ENCODE peak calls at places on chromosomes 1 and 21, in eight cellular contexts. One of them, this sample, is unnamed.

GRCh38 chr1:205834751-205835150 is 15.2 kb downstream of the PM20D1 start:
- DNase-seq in transverse colon: peak; percentile 42
- DNase-seq in endothelial cell of umbilical vein: peak; percentile 7
- DNase-seq in sigmoid colon: no peak
- DNase-seq in H1: no peak
- DNase-seq in K562: no peak
- DNase-seq in Panc1: no peak
- DNase-seq in upper lobe of left lung: no peak
- DNase-seq in this sample: no peak

GRCh38 chr1:212557739-212558664 is 50.6 kb upstream of the ATF3 start:
- DNase-seq in transverse colon: peak; percentile 73
- DNase-seq in endothelial cell of umbilical vein: peak; percentile 19
- DNase-seq in sigmoid colon: peak; percentile 80
- DNase-seq in H1: no peak
- DNase-seq in K562: peak; percentile 89
- DNase-seq in Panc1: no peak
- DNase-seq in upper lobe of left lung: peak; percentile 94
- DNase-seq in this sample: peak; percentile 88

GRCh38 chr21:42214081-42214750 is 4.7 kb upstream of the ABCG1 start:
- DNase-seq in transverse colon: no peak
- DNase-seq in endothelial cell of umbilical vein: no peak
- DNase-seq in sigmoid colon: no peak
- DNase-seq in H1: no peak
- DNase-seq in K562: no peak
- DNase-seq in Panc1: no peak
- DNase-seq in upper lobe of left lung: no peak
- DNase-seq in this sample: peak; percentile 74

GRCh38 chr1:156583821-156584622 is 4.5 kb downstream of the TTC24 start:
- DNase-seq in transverse colon: peak; percentile 86
- DNase-seq in endothelial cell of umbilical vein: peak; percentile 82
- DNase-seq in sigmoid colon: peak; percentile 87
- DNase-seq in H1: no peak
- DNase-seq in K562: peak; percentile 81
- DNase-seq in Panc1: no peak
- DNase-seq in upper lobe of left lung: no peak
- DNase-seq in this sample: peak; percentile 84

GRCh38 chr21:29656504-29657227 is 283.1 kb downstream of the GRIK1 start:
- DNase-seq in transverse colon: no peak
- DNase-seq in endothelial cell of umbilical vein: peak; percentile 91
- DNase-seq in sigmoid colon: no peak
- DNase-seq in H1: no peak
- DNase-seq in K562: peak; percentile 63
- DNase-seq in Panc1: peak; percentile 36
- DNase-seq in upper lobe of left lung: no peak
- DNase-seq in this sample: no peak

GRCh38 chr1:202343652-202344349 is 2.1 kb upstream of the UBE2T start:
- DNase-seq in transverse colon: no peak
- DNase-seq in endothelial cell of umbilical vein: peak; percentile 40
- DNase-seq in sigmoid colon: no peak
- DNase-seq in H1: no peak
- DNase-seq in K562: peak; percentile 45
- DNase-seq in Panc1: no peak
- DNase-seq in upper lobe of left lung: no peak
- DNase-seq in this sample: no peak

GRCh38 chr1:213371769-213372619 is 321.0 kb downstream of the RPS6KC1 start:
- DNase-seq in transverse colon: no peak
- DNase-seq in endothelial cell of umbilical vein: no peak
- DNase-seq in sigmoid colon: no peak
- DNase-seq in H1: no peak
- DNase-seq in K562: no peak
- DNase-seq in Panc1: no peak
- DNase-seq in upper lobe of left lung: peak; percentile 32
- DNase-seq in this sample: no peak

GRCh38 chr1:155300024-155300423 is 1.2 kb downstream of the PKLR start:
- DNase-seq in transverse colon: no peak
- DNase-seq in endothelial cell of umbilical vein: no peak
- DNase-seq in sigmoid colon: no peak
- DNase-seq in H1: no peak
- DNase-seq in K562: no peak
- DNase-seq in Panc1: no peak
- DNase-seq in upper lobe of left lung: peak; percentile 55
- DNase-seq in this sample: no peak

GRCh38 chr21:41678944-41679343 is 87.9 kb downstream of the RIPK4 start:
- DNase-seq in transverse colon: peak; percentile 96
- DNase-seq in endothelial cell of umbilical vein: peak; percentile 83
- DNase-seq in sigmoid colon: peak; percentile 92
- DNase-seq in H1: peak; percentile 82
- DNase-seq in K562: peak; percentile 95
- DNase-seq in Panc1: peak; percentile 94
- DNase-seq in upper lobe of left lung: no peak
- DNase-seq in this sample: peak; percentile 96

GRCh38 chr1:213376862-213377372 is 325.9 kb downstream of the RPS6KC1 start:
- DNase-seq in transverse colon: no peak
- DNase-seq in endothelial cell of umbilical vein: peak; percentile 6
- DNase-seq in sigmoid colon: no peak
- DNase-seq in H1: no peak
- DNase-seq in K562: no peak
- DNase-seq in Panc1: no peak
- DNase-seq in upper lobe of left lung: no peak
- DNase-seq in this sample: no peak

GRCh38 chr1:103250441-103250861 is 142.1 kb upstream of the COL11A1 start:
- DNase-seq in transverse colon: no peak
- DNase-seq in endothelial cell of umbilical vein: peak; percentile 72
- DNase-seq in sigmoid colon: no peak
- DNase-seq in H1: peak; percentile 59
- DNase-seq in K562: no peak
- DNase-seq in Panc1: no peak
- DNase-seq in upper lobe of left lung: no peak
- DNase-seq in this sample: no peak

GRCh38 chr1:103247517-103247916 is 139.2 kb upstream of the COL11A1 start:
- DNase-seq in transverse colon: no peak
- DNase-seq in endothelial cell of umbilical vein: no peak
- DNase-seq in sigmoid colon: no peak
- DNase-seq in H1: no peak
- DNase-seq in K562: no peak
- DNase-seq in Panc1: no peak
- DNase-seq in upper lobe of left lung: no peak
- DNase-seq in this sample: no peak

DNA sequence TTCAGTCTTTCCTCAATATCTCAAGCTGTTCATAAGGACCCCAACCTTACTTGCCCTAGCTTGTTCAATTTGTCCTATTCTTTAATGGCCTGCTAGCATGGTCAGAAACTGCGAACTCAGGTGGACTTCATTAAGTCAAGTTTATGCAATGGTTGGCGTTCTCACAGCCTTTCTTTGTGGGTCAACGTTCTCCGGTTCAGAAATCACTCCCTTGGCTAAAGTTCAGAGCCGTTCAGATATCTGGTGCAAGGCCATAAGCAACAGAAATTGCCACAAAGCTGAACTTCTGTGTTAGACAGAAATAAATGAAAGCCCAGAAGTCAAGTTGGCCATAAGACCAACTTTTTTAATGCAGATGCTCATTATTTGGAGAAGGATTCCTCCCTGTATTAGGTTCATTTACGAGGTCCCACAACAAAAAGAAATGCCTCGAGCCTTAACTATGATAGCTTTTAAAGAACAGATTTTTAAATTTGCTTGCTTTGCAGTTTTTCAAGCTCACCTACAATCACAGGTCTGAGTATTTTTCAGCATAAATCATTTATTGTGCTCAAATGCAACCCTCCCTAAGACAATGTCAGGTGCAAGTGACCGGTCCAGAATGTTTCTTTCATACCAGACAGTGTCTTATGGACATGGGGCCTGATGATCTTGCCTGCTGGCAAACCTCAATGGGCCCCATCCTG is 140.2 kb upstream of the COL11A1 start:
- DNase-seq in transverse colon: no peak
- DNase-seq in endothelial cell of umbilical vein: no peak
- DNase-seq in sigmoid colon: no peak
- DNase-seq in H1: no peak
- DNase-seq in K562: no peak
- DNase-seq in Panc1: no peak
- DNase-seq in upper lobe of left lung: no peak
- DNase-seq in this sample: no peak
- TF ChIP-seq POLR2AphosphoS5 in transverse colon: no peak
- TF ChIP-seq POLR2AphosphoS5 in endothelial cell of umbilical vein: no peak
- TF ChIP-seq POLR2AphosphoS5 in sigmoid colon: no peak
- TF ChIP-seq POLR2AphosphoS5 in H1: no peak
- TF ChIP-seq POLR2AphosphoS5 in K562: no peak
- TF ChIP-seq POLR2AphosphoS5 in Panc1: no peak
- TF ChIP-seq POLR2AphosphoS5 in upper lobe of left lung: no peak
- TF ChIP-seq POLR2AphosphoS5 in this sample: no peak

DNA sequence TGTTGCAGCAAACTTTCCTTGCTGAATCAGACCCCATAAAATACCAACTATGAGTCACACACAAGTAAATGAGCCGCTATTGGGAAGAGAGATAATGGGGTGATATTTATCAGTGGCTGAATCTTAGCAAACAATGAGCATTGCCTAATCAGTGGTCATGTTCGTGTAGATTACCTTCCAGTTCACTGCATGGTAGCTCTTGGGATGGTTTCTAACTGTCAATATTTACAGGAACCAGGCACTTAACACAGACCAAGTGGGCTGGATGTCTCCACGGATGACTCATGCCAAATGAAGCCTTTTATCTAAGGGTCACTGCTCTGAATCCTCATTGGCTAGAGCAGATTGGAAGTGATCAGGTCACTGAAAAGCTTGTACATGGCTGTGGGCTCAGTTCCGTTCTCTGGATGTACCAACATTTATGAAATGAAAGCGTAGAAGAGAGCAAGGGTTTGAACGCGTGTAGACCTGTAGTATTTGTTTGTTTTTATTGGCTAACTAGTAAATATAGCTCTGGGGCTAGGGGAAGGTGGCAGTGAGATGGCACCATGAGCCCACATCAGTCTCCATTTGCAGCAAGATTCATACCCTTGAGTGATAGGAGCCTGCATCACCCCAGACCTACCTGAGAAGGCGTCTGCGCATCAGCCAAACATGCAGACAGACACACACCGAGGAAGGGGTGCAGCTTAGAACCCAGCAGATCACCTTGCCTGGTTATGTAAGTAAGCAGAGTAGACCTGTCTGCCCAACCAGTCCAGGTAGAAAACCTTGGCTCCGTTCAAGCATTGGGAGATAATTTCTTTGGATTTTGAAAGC is 153.3 kb downstream of the TOMM20 start:
- DNase-seq in transverse colon: no peak
- DNase-seq in endothelial cell of umbilical vein: peak; percentile 93
- DNase-seq in sigmoid colon: peak; percentile 40
- DNase-seq in H1: no peak
- DNase-seq in K562: peak; percentile 83
- DNase-seq in Panc1: no peak
- DNase-seq in upper lobe of left lung: no peak
- DNase-seq in this sample: no peak
- H3K27ac ChIP-seq in transverse colon: peak overlapping the region; percentile 88
- H3K27ac ChIP-seq in endothelial cell of umbilical vein: peak overlapping the region; percentile 84
- H3K27ac ChIP-seq in sigmoid colon: peak overlapping the region; percentile 29
- H3K27ac ChIP-seq in H1: no peak overlapping the region
- H3K27ac ChIP-seq in K562: peak overlapping the region; percentile 86
- H3K27ac ChIP-seq in Panc1: peak overlapping the region; percentile 100
- H3K27ac ChIP-seq in upper lobe of left lung: peak overlapping the region; percentile 95
- H3K27ac ChIP-seq in this sample: peak overlapping the region; percentile 50

GRCh38 chr1:8510041-8510823 is 192.3 kb downstream of the SLC45A1 start:
- DNase-seq in transverse colon: peak; percentile 28
- DNase-seq in endothelial cell of umbilical vein: peak; percentile 29
- DNase-seq in sigmoid colon: peak; percentile 77
- DNase-seq in H1: no peak
- DNase-seq in K562: no peak
- DNase-seq in Panc1: no peak
- DNase-seq in upper lobe of left lung: no peak
- DNase-seq in this sample: no peak

GRCh38 chr1:8506995-8507615 is 189.2 kb downstream of the SLC45A1 start:
- DNase-seq in transverse colon: no peak
- DNase-seq in endothelial cell of umbilical vein: no peak
- DNase-seq in sigmoid colon: no peak
- DNase-seq in H1: no peak
- DNase-seq in K562: no peak
- DNase-seq in Panc1: no peak
- DNase-seq in upper lobe of left lung: no peak
- DNase-seq in this sample: no peak

GRCh38 chr1:8509579-8509978 is 191.7 kb downstream of the SLC45A1 start:
- DNase-seq in transverse colon: no peak
- DNase-seq in endothelial cell of umbilical vein: no peak
- DNase-seq in sigmoid colon: no peak
- DNase-seq in H1: no peak
- DNase-seq in K562: no peak
- DNase-seq in Panc1: no peak
- DNase-seq in upper lobe of left lung: no peak
- DNase-seq in this sample: no peak

GRCh38 chr1:8503842-8504241 is 185.9 kb downstream of the SLC45A1 start:
- DNase-seq in transverse colon: no peak
- DNase-seq in endothelial cell of umbilical vein: no peak
- DNase-seq in sigmoid colon: no peak
- DNase-seq in H1: no peak
- DNase-seq in K562: no peak
- DNase-seq in Panc1: no peak
- DNase-seq in upper lobe of left lung: no peak
- DNase-seq in this sample: no peak

GRCh38 chr1:8506447-8506846 is 188.5 kb downstream of the SLC45A1 start:
- DNase-seq in transverse colon: no peak
- DNase-seq in endothelial cell of umbilical vein: no peak
- DNase-seq in sigmoid colon: no peak
- DNase-seq in H1: no peak
- DNase-seq in K562: no peak
- DNase-seq in Panc1: no peak
- DNase-seq in upper lobe of left lung: no peak
- DNase-seq in this sample: no peak
- H3K4me1 ChIP-seq in transverse colon: peaks cover 10% of the 10 kb centered on the region
- H3K4me1 ChIP-seq in endothelial cell of umbilical vein: no peaks in the 10 kb centered on the region
- H3K4me1 ChIP-seq in sigmoid colon: peaks cover 21% of the 10 kb centered on the region
- H3K4me1 ChIP-seq in H1: no peaks in the 10 kb centered on the region
- H3K4me1 ChIP-seq in K562: peaks cover 3% of the 10 kb centered on the region
- H3K4me1 ChIP-seq in Panc1: no peaks in the 10 kb centered on the region
- H3K4me1 ChIP-seq in upper lobe of left lung: peaks cover 13% of the 10 kb centered on the region
- H3K4me1 ChIP-seq in this sample: peaks cover 25% of the 10 kb centered on the region

DNA sequence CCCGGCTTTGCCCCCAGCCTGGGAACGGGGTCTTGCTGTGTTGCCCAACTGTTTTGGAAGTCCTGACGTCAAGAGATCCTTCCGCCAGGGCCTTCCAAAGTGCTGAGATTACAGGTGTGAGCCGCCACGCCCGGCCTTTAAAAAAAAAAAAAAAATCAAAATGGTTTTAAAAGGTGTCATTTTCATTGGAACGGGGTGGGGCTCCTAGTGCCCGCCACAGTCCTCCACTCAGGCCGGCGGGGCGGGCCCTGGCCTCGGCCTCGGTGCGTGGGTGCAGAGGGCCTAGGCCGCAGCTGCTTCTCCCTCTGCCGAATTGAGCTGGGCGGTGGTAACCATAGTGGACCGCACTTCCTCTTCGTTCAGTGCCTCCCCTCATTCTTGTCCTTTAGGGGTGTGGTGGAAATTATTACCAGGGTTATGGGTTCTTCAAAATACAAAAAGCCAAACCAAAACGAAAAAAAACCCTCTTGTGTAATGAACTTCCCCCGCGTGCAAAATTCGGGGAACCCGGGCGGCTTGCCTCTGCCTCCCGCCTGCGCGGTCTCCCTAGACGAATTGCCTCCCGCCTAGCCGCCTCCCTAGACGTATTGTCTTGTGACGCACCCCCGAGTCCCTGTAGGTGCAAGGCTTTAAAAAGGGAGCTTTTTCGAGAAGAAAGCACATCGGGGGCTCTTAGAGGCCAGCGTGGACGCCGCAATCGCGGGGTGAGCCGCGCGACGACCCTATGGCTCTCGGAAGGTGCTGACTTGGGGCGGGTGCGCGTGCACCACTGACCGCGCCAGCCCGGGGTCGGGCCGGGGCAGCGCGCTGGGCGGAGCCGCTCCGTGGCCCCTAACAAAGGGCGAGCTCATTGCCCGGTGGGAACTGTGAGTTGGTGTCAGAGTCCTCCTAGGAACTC is 10.5 kb upstream of the SPEN start:
- DNase-seq in transverse colon: peak; percentile 70
- DNase-seq in endothelial cell of umbilical vein: peak; percentile 23
- DNase-seq in sigmoid colon: peak; percentile 71
- DNase-seq in H1: no peak
- DNase-seq in K562: no peak
- DNase-seq in Panc1: no peak
- DNase-seq in upper lobe of left lung: peak; percentile 92
- DNase-seq in this sample: peak; percentile 79
- TF ChIP-seq POLR2AphosphoS5 in transverse colon: no peak
- TF ChIP-seq POLR2AphosphoS5 in endothelial cell of umbilical vein: no peak
- TF ChIP-seq POLR2AphosphoS5 in sigmoid colon: no peak
- TF ChIP-seq POLR2AphosphoS5 in H1: no peak
- TF ChIP-seq POLR2AphosphoS5 in K562: no peak
- TF ChIP-seq POLR2AphosphoS5 in Panc1: no peak
- TF ChIP-seq POLR2AphosphoS5 in upper lobe of left lung: no peak
- TF ChIP-seq POLR2AphosphoS5 in this sample: no peak

This sample was measured in suprapubic skin.